ENCODE peak calls at places on chromosomes 12 and 14, in six cellular contexts. O is OCI-LY7; E is H9; M is fibroblast of lung; W is CD4-positive, CD25-positive, alpha-beta regulatory T cell; S is hepatocyte. V is an unnamed sample. For H3K4me1, the result is how much of the 10 kb centered on the place peaks cover.

GRCh38 chr12:62631531-62632520 is 165.2 kb downstream of the MON2 start:
- DNase-seq in W (peak), E (peak), O (no peak), S (peak), M (peak), V (no peak)

GRCh38 chr14:95068521-95068920 is 88.8 kb downstream of the DICER1 start:
- DNase-seq in M (no peak), E (no peak), W (no peak), S (no peak), O (no peak), V (no peak)

GRCh38 chr12:50166776-50167025 is 468 bp downstream of the CERS5 start:
- DNase-seq in M (peak), S (no peak), O (no peak), E (no peak), W (peak), V (peak)

GRCh38 chr14:23559921-23560520 is 4.0 kb downstream of the THTPA start:
- DNase-seq in O (no peak), M (no peak), S (no peak), E (no peak), W (no peak), V (no peak)

GRCh38 chr12:45587877-45588530 is 141.5 kb upstream of the ARID2 start:
- DNase-seq in E (no peak), W (no peak), O (no peak), M (no peak), S (no peak), V (no peak)

GRCh38 chr12:111457577-111457976 is 51.9 kb downstream of the SH2B3 start:
- DNase-seq in O (no peak), M (no peak), E (no peak), S (no peak), W (no peak), V (no peak)

GRCh38 chr12:122086641-122087285 is 8.2 kb downstream of the MLXIP start:
- DNase-seq in O (no peak), M (no peak), E (no peak), W (no peak), S (no peak), V (no peak)

GRCh38 chr14:53613404-53614253 is 343.0 kb downstream of the BMP4 start:
- DNase-seq in S (peak), W (no peak), M (peak), E (no peak), O (peak), V (no peak)

GRCh38 chr14:58245562-58245961 is 919 bp downstream of the PSMA3 start:
- DNase-seq in M (no peak), S (no peak), W (no peak), E (no peak), O (peak), V (no peak)

GRCh38 chr14:21476526-21476924 is 234 bp downstream of the RAB2B start:
- DNase-seq in W (no peak), O (no peak), E (no peak), S (peak), M (peak), V (peak)

GRCh38 chr12:29309320-29309902 is 71.6 kb downstream of the ERGIC2 start:
- DNase-seq in O (peak), S (peak), M (peak), E (no peak), W (peak), V (no peak)

GRCh38 chr14:54933006-54933405 is 30.4 kb upstream of the GCH1 start:
- DNase-seq in E (no peak), W (no peak), O (no peak), S (no peak), M (no peak), V (no peak)

GRCh38 chr14:55938249-55938791 is 179.9 kb upstream of the PELI2 start:
- DNase-seq in M (peak), S (peak), W (no peak), O (no peak), E (no peak), V (no peak)

GRCh38 chr14:77584809-77585208 is 31.6 kb downstream of the SPTLC2 start:
- DNase-seq in S (no peak), W (no peak), O (no peak), M (no peak), E (no peak), V (no peak)
- H3K4me1 ChIP-seq in S (under half), W (under half), O (under half), M (under half), E (under half), V (under half)

GRCh38 chr12:64184216-64184615 is 37.9 kb downstream of the KICS2 start:
- DNase-seq in S (no peak), W (no peak), O (no peak), E (no peak), M (no peak), V (no peak)

GRCh38 chr12:64178122-64178521 is 44.0 kb downstream of the KICS2 start:
- DNase-seq in M (peak), W (no peak), S (peak), O (no peak), E (no peak), V (no peak)

GRCh38 chr12:64181504-64182291 is 40.4 kb downstream of the KICS2 start:
- DNase-seq in E (peak), M (peak), O (no peak), S (peak), W (no peak), V (no peak)

GRCh38 chr12:64177001-64177400 is 45.1 kb downstream of the KICS2 start:
- DNase-seq in M (no peak), E (no peak), S (no peak), O (no peak), W (no peak), V (no peak)

GRCh38 chr12:64180951-64181350 is 41.1 kb downstream of the KICS2 start:
- DNase-seq in E (no peak), O (no peak), M (peak), S (no peak), W (no peak), V (no peak)
- H3K4me1 ChIP-seq in E (under half), O (under half), M (under half), S (under half), W (under half), V (under half)

DNA sequence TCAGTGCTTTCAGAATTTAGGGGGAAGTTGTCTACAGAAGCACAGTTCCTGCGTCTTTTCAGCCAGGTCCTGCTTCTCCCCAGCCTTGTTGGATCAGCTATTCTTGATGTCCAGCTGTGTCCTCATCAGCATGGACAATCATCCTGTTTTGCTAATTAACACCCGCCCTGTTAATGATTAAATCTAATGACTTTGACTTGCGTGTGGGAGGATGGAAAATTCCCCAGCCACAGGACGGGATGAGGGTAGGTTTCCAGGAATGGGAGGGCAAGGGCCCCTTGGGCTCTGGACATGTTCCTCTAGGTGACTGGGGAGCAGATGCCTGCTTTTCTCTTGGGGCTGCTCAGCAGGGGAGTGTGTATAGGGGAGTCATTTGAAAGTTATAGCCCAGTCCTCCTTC is 5.3 kb upstream of the PPP1R1A start:
- DNase-seq in M (no peak), E (no peak), O (no peak), S (no peak), W (no peak), V (no peak)
- H3K4me1 ChIP-seq in M (under half), E (under half), O (under half), S (under half), W (under half), V (under half)

DNA sequence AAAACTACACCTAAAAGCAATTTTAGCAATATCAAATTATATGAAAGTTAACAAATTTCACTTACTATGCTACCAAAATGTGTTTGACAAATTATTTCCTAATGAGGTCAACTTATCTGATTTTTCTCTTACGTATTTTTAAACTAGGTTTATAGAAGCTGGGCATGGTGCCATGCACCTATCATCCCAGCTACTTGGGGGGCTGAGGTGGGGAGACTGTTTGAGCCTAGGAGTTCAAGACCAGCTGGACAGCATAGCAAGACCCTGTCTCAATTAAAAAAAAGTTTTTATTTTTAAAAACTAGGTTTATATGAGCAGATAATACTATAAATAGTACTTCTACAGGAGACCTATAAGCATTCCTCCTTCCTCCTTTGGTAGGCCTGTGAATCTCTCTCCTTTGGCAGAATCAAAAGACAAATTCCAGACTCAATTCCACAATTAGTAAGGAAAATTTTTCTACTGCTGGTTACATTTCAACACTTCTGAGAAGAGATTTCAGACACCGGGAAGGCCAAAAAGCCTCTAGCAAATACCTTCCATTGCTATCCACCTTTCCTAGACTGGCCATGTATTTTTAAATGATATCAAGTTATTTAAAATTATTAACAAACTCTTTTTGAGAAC is 34.5 kb downstream of the CDK17 start:
- DNase-seq in E (no peak), W (no peak), S (no peak), O (no peak), M (peak), V (no peak)
- H3K4me1 ChIP-seq in E (under half), W (under half), S (under half), O (under half), M (under half), V (half or more)

DNA sequence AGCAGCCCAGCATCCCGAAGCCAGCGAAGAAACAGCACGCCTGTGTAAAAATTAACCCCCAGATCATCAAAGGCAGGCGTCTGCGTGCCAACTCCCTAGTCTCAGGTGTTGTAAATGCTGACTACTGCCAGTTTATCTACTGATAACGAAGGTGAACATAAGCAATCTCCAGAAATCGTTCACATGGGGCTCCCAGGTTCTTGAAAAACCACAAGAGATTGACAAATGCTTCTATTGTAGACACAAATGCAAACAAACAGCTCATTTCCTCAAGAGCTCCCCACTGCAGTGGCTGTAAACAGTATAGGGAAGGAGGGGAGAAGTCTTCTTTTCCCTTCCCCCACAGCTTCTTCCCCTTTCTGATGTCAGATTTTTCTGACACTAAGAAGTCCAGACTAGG is 5.3 kb upstream of the PLEKHG3 start:
- DNase-seq in O (no peak), E (no peak), W (peak), S (peak), M (no peak), V (no peak)
- H3K4me1 ChIP-seq in O (under half), E (under half), W (under half), S (under half), M (under half), V (under half)

GRCh38 chr14:20460458-20461229 is 590 bp downstream of the PIP4P1 start:
- DNase-seq in O (peak), M (no peak), S (peak), W (peak), E (peak), V (peak)
- H3K4me1 ChIP-seq in O (half or more), M (under half), S (under half), W (under half), E (under half), V (under half)

DNA sequence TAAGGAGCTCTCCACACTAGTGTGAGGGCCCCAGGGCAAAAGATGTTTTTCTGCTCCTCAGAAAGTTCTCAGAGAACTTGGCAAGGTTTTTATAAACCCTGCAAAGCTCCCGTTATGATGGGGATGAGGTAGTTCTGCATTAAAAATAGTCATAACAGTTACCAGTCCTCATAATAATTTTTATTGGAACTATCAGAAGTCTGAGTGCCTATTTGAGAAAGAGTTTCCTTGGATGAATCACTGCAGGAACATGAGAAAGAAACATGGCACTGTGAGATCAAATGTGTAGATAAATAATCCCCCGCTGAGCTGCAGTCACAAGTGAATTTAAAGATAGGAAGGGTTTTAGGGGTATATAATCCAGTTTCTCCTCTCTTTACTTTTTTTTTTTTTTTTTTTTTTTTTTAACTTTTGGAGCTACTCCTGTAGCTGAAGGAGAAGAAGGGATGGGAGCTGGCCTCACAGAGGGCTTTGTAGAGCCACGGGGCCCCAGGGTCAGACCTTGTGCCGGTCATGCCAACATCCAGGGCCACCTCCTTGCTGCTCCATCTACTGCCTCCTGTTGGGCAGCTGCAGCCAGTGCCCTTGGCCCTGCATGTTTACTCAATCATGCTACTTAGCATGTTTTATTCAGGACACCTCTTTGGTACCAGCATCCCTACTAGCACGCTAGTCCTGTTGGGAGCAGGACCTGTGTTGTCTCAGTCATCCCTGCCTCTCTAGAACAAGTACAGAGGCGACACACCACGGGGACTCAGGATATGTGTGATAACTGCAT is 39.5 kb downstream of the EVL start:
- DNase-seq in O (no peak), E (no peak), M (peak), S (no peak), W (peak), V (no peak)
- H3K4me1 ChIP-seq in O (under half), E (under half), M (under half), S (under half), W (half or more), V (half or more)

DNA sequence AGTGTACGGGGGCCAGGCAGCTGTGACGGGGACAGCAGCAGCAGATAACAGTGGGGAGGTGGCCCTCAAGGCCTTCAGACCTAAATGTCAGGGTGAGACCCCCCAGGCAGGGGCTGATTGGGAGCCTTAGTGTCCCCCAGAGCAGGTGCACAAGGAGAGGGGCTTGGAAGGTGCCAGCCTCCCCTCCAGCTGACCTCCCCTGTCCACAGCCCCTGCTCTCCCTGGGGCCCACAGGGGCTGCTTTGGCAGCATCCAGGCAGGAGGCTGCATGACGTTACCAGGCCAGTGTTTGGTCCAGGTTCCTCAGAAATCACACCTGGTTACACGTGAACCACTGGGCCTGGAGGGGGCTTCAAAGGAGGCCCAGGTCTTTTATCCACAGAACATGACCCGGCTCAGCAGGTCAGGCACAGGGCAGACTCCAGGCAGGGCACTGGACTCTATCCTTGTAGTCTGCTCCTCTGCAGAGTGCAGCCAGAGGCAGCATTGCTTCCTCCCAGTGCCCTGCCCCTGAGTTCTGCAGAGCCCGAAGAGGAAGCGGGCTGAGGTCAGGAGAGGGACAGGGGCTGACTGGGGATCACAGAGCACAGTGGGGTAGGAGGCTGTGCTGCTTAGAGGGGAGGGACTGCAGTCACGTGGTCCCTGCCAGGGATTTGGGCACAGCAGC is 2.6 kb upstream of the TRMT61A start:
- DNase-seq in O (no peak), S (no peak), M (no peak), W (no peak), E (no peak), V (no peak)
- H3K4me1 ChIP-seq in O (under half), S (half or more), M (under half), W (under half), E (under half), V (under half)

V was measured in CD8-positive, alpha-beta memory T cell.